ENCODE peak calls at places on chromosomes 7 and 10, in seven cellular contexts. O is neuronal stem cell; G is stimulated activated CD4-positive, alpha-beta T cell treated with anti-CD3 and anti-CD28 coated beads, TNF-alpha, amount 100 ng/mL, for 24 hours; T is activated CD4-positive, CD25-positive, alpha-beta regulatory T cell treated with anti-CD3 and anti-CD28 coated beads, Interleukin-2, amount 50 U/mL, for 72 hours; Q is heart right ventricle; H is T-helper 9 cell; L is esophagus squamous epithelium. R is an unnamed sample.

GRCh38 chr10:117860823-117861222 is 185.9 kb downstream of the RAB11FIP2 start:
- DNase-seq in L (no peak), Q (no peak), T (no peak), G (no peak), O (no peak), H (no peak), R (no peak)

GRCh38 chr10:73842349-73842748 is 31.0 kb upstream of the NDST2 start:
- DNase-seq in L (no peak), H (no peak), G (no peak), O (no peak), Q (no peak), T (no peak), R (no peak)

GRCh38 chr7:50982626-50983025 is 199.9 kb upstream of the GRB10 start:
- DNase-seq in L (no peak), O (no peak), Q (no peak), H (no peak), G (no peak), T (no peak), R (no peak)

GRCh38 chr10:103890194-103890658 is 27.8 kb downstream of the STN1 start:
- DNase-seq in Q (peak), H (no peak), G (no peak), T (no peak), L (no peak), O (no peak), R (no peak)

GRCh38 chr10:34449836-34450235 is 365.3 kb downstream of the PARD3 start:
- DNase-seq in O (no peak), L (no peak), G (no peak), H (no peak), T (no peak), Q (no peak), R (no peak)

GRCh38 chr10:77943086-77943901 is 16.7 kb upstream of the DLG5 start:
- DNase-seq in G (no peak), Q (no peak), T (no peak), L (no peak), H (no peak), O (peak), R (no peak)

GRCh38 chr7:20798081-20798693 is 11.5 kb upstream of the SP8 start:
- DNase-seq in G (no peak), Q (no peak), L (no peak), O (peak), T (no peak), H (no peak), R (no peak)

GRCh38 chr10:132666733-132667612 is 119.0 kb downstream of the NKX6-2 start:
- DNase-seq in T (no peak), G (no peak), L (no peak), H (no peak), O (no peak), Q (no peak), R (no peak)

GRCh38 chr7:157587487-157588270 is 250.9 kb downstream of the DNAJB6 start:
- DNase-seq in L (no peak), G (no peak), O (no peak), T (no peak), H (no peak), Q (no peak), R (no peak)

GRCh38 chr7:130151591-130152269 is 53.5 kb downstream of the TMEM209 start:
- DNase-seq in T (peak), L (no peak), G (no peak), Q (no peak), H (peak), O (no peak), R (no peak)

GRCh38 chr7:77570330-77571011 is 33.4 kb downstream of the PTPN12 start:
- DNase-seq in Q (no peak), O (no peak), G (no peak), T (no peak), H (no peak), L (no peak), R (no peak)

GRCh38 chr7:98860069-98860468 is 9.7 kb downstream of the TMEM130 start:
- DNase-seq in G (no peak), O (no peak), Q (no peak), H (no peak), T (no peak), L (no peak), R (no peak)

GRCh38 chr7:100908512-100908911 is 12.8 kb upstream of the ACHE start:
- DNase-seq in H (no peak), L (no peak), O (no peak), Q (no peak), T (no peak), G (no peak), R (no peak)

GRCh38 chr7:25790261-25790660 is 361.7 kb upstream of the NFE2L3 start:
- DNase-seq in T (no peak), G (no peak), O (no peak), H (no peak), L (no peak), Q (no peak), R (no peak)

GRCh38 chr7:95509199-95509598 is 23.5 kb downstream of the ASB4 start:
- DNase-seq in H (no peak), Q (no peak), G (no peak), T (no peak), O (peak), L (no peak), R (no peak)

GRCh38 chr7:104010052-104010909 is 20.8 kb upstream of the RELN start:
- DNase-seq in L (no peak), H (no peak), T (no peak), G (no peak), Q (no peak), O (no peak), R (no peak)

GRCh38 chr7:113715981-113716870 is 202.6 kb downstream of the PPP1R3A start:
- DNase-seq in T (no peak), L (no peak), G (no peak), O (no peak), H (no peak), Q (peak), R (no peak)

GRCh38 chr7:40058636-40059035 is 75.8 kb downstream of the MPLKIP start:
- DNase-seq in G (no peak), L (no peak), T (no peak), O (no peak), H (no peak), Q (no peak), R (no peak)

GRCh38 chr7:23335621-23336020 is 36.5 kb downstream of the MALSU1 start:
- DNase-seq in Q (no peak), G (no peak), T (no peak), H (no peak), L (no peak), O (no peak), R (no peak)

GRCh38 chr10:104109908-104110662 is 11.9 kb upstream of the SFR1 start:
- DNase-seq in L (no peak), Q (no peak), T (no peak), H (no peak), O (no peak), G (no peak), R (no peak)

GRCh38 chr10:130179640-130180039 is 43.4 kb downstream of the GLRX3 start:
- DNase-seq in G (no peak), H (no peak), O (peak), T (no peak), L (no peak), Q (peak), R (no peak)

GRCh38 chr7:98879198-98879988 is 1.1 kb downstream of the TRRAP start:
- DNase-seq in H (peak), O (no peak), Q (no peak), G (no peak), T (peak), L (no peak), R (peak)

GRCh38 chr10:104931723-104932122 is 290.6 kb downstream of the SORCS3 start:
- DNase-seq in L (no peak), Q (no peak), H (no peak), O (no peak), T (no peak), G (no peak), R (no peak)

GRCh38 chr7:74256446-74257408 is 2.5 kb upstream of the RFC2 start:
- DNase-seq in G (no peak), T (no peak), H (no peak), Q (peak), O (no peak), L (no peak), R (no peak)

GRCh38 chr7:74452748-74453320 is 872 bp upstream of the GTF2IRD1 start:
- DNase-seq in L (no peak), Q (no peak), T (peak), O (no peak), H (peak), G (peak), R (peak)

GRCh38 chr7:32385316-32385956 is 104.7 kb downstream of the LSM5 start:
- DNase-seq in O (no peak), L (no peak), T (no peak), H (no peak), G (no peak), Q (no peak), R (no peak)

GRCh38 chr10:22243321-22243720 is 25.5 kb upstream of the EBLN1 start:
- DNase-seq in T (no peak), H (no peak), G (no peak), L (no peak), Q (no peak), O (no peak), R (no peak)

GRCh38 chr7:99693427-99694200 is 13.8 kb upstream of the CYP3A5 start:
- DNase-seq in Q (no peak), O (peak), T (no peak), L (no peak), H (no peak), G (no peak), R (no peak)

GRCh38 chr10:15278786-15279185 is 92.3 kb downstream of the FAM171A1 start:
- DNase-seq in T (no peak), H (no peak), G (no peak), O (no peak), L (no peak), Q (no peak), R (no peak)

GRCh38 chr10:35795131-35795819 is 153.2 kb upstream of the FZD8 start:
- DNase-seq in L (no peak), G (no peak), O (no peak), T (no peak), H (no peak), Q (no peak), R (no peak)

GRCh38 chr10:110192552-110192951 is 14.9 kb upstream of the MXI1 start:
- DNase-seq in O (no peak), H (no peak), L (no peak), Q (no peak), T (no peak), G (no peak), R (no peak)

GRCh38 chr7:21828846-21829245 is 116.9 kb downstream of the CDCA7L start:
- DNase-seq in L (no peak), G (no peak), H (no peak), O (peak), Q (no peak), T (no peak), R (no peak)

GRCh38 chr7:46747222-46747621 is 826.1 kb upstream of the IGFBP3 start:
- DNase-seq in O (no peak), L (no peak), H (no peak), Q (no peak), G (no peak), T (no peak), R (no peak)

GRCh38 chr7:27917119-27917518 is 177.2 kb downstream of the TAX1BP1 start:
- DNase-seq in O (no peak), T (no peak), Q (no peak), L (no peak), G (no peak), H (no peak), R (no peak)

GRCh38 chr7:50369408-50370026 is 65.0 kb downstream of the IKZF1 start:
- DNase-seq in G (no peak), L (no peak), O (peak), Q (no peak), H (no peak), T (no peak), R (no peak)

GRCh38 chr7:42107484-42107883 is 129.5 kb downstream of the GLI3 start:
- DNase-seq in H (no peak), G (no peak), L (no peak), O (peak), Q (peak), T (no peak), R (no peak)

GRCh38 chr10:97498841-97499560 is at the start of gene UBTD1:
- DNase-seq in H (peak), G (peak), T (no peak), O (peak), Q (peak), L (no peak), R (peak)

R was measured in ovary.